ENCODE peak calls at places on chromosomes 5 and 9, in five cellular contexts. One of them, this sample, is unnamed.

GRCh38 chr5:96517294-96517693 is 84.2 kb upstream of the PCSK1 start:
- DNase-seq in omental fat pad: no peak
- DNase-seq in lower lobe of right lung: no peak
- DNase-seq in endothelial cell: no peak
- DNase-seq in breast epithelium: no peak
- DNase-seq in this sample: no peak

GRCh38 chr5:169873642-169874041 is 106.7 kb downstream of the INSYN2B start:
- DNase-seq in omental fat pad: no peak
- DNase-seq in lower lobe of right lung: no peak
- DNase-seq in endothelial cell: no peak
- DNase-seq in breast epithelium: no peak
- DNase-seq in this sample: no peak

GRCh38 chr9:37801287-37801850 is 772 bp downstream of the DCAF10 start:
- DNase-seq in omental fat pad: no peak
- DNase-seq in lower lobe of right lung: peak
- DNase-seq in endothelial cell: peak
- DNase-seq in breast epithelium: no peak
- DNase-seq in this sample: no peak

GRCh38 chr5:59020611-59021285 is 437.9 kb downstream of the RAB3C start:
- DNase-seq in omental fat pad: no peak
- DNase-seq in lower lobe of right lung: no peak
- DNase-seq in endothelial cell: no peak
- DNase-seq in breast epithelium: no peak
- DNase-seq in this sample: no peak

GRCh38 chr9:4662108-4662988 is at the start of gene PLPP6:
- DNase-seq in omental fat pad: peak
- DNase-seq in lower lobe of right lung: peak
- DNase-seq in endothelial cell: peak
- DNase-seq in breast epithelium: peak
- DNase-seq in this sample: peak

GRCh38 chr5:119335261-119335677 is 20.6 kb upstream of the TNFAIP8 start:
- DNase-seq in omental fat pad: no peak
- DNase-seq in lower lobe of right lung: no peak
- DNase-seq in endothelial cell: no peak
- DNase-seq in breast epithelium: no peak
- DNase-seq in this sample: no peak

GRCh38 chr5:132788990-132789886 is 12.2 kb upstream of the SEPTIN8 start:
- DNase-seq in omental fat pad: no peak
- DNase-seq in lower lobe of right lung: no peak
- DNase-seq in endothelial cell: no peak
- DNase-seq in breast epithelium: no peak
- DNase-seq in this sample: no peak

GRCh38 chr9:11618241-11618805 is 1005.5 kb upstream of the PTPRD start:
- DNase-seq in omental fat pad: no peak
- DNase-seq in lower lobe of right lung: no peak
- DNase-seq in endothelial cell: no peak
- DNase-seq in breast epithelium: no peak
- DNase-seq in this sample: no peak

GRCh38 chr9:89260525-89260924 is 50.5 kb upstream of the CKS2 start:
- DNase-seq in omental fat pad: no peak
- DNase-seq in lower lobe of right lung: no peak
- DNase-seq in endothelial cell: no peak
- DNase-seq in breast epithelium: no peak
- DNase-seq in this sample: no peak

GRCh38 chr5:60092671-60093422 is 199.3 kb upstream of the PDE4D start:
- DNase-seq in omental fat pad: no peak
- DNase-seq in lower lobe of right lung: no peak
- DNase-seq in endothelial cell: no peak
- DNase-seq in breast epithelium: no peak
- DNase-seq in this sample: no peak

GRCh38 chr9:76177924-76178323 is 216.3 kb downstream of the RFK start:
- DNase-seq in omental fat pad: no peak
- DNase-seq in lower lobe of right lung: no peak
- DNase-seq in endothelial cell: no peak
- DNase-seq in breast epithelium: no peak
- DNase-seq in this sample: no peak

GRCh38 chr5:43099615-43100014 is 21.1 kb upstream of the ZNF131 start:
- DNase-seq in omental fat pad: no peak
- DNase-seq in lower lobe of right lung: no peak
- DNase-seq in endothelial cell: no peak
- DNase-seq in breast epithelium: no peak
- DNase-seq in this sample: no peak

GRCh38 chr5:151182976-151183375 is 25.4 kb upstream of the ANXA6 start:
- DNase-seq in omental fat pad: no peak
- DNase-seq in lower lobe of right lung: no peak
- DNase-seq in endothelial cell: no peak
- DNase-seq in breast epithelium: no peak
- DNase-seq in this sample: no peak

GRCh38 chr9:110545705-110546104 is 33.8 kb downstream of the SVEP1 start:
- DNase-seq in omental fat pad: no peak
- DNase-seq in lower lobe of right lung: no peak
- DNase-seq in endothelial cell: no peak
- DNase-seq in breast epithelium: peak
- DNase-seq in this sample: no peak

GRCh38 chr9:4146293-4146692 is 153.6 kb downstream of the GLIS3 start:
- DNase-seq in omental fat pad: no peak
- DNase-seq in lower lobe of right lung: no peak
- DNase-seq in endothelial cell: no peak
- DNase-seq in breast epithelium: no peak
- DNase-seq in this sample: no peak

GRCh38 chr5:122880170-122880689 is 34.8 kb downstream of the SNX24 start:
- DNase-seq in omental fat pad: no peak
- DNase-seq in lower lobe of right lung: no peak
- DNase-seq in endothelial cell: no peak
- DNase-seq in breast epithelium: no peak
- DNase-seq in this sample: no peak

GRCh38 chr5:32866138-32866537 is 155.0 kb downstream of the NPR3 start:
- DNase-seq in omental fat pad: no peak
- DNase-seq in lower lobe of right lung: no peak
- DNase-seq in endothelial cell: no peak
- DNase-seq in breast epithelium: no peak
- DNase-seq in this sample: no peak

GRCh38 chr5:172772112-172772906 is 1.3 kb upstream of the DUSP1 start:
- DNase-seq in omental fat pad: peak
- DNase-seq in lower lobe of right lung: peak
- DNase-seq in endothelial cell: peak
- DNase-seq in breast epithelium: peak
- DNase-seq in this sample: peak

GRCh38 chr5:131195696-131196095 is 25.0 kb downstream of the LYRM7 start:
- DNase-seq in omental fat pad: no peak
- DNase-seq in lower lobe of right lung: no peak
- DNase-seq in endothelial cell: no peak
- DNase-seq in breast epithelium: no peak
- DNase-seq in this sample: no peak

GRCh38 chr5:99814311-99815063 is 720.7 kb upstream of the FAM174A start:
- DNase-seq in omental fat pad: no peak
- DNase-seq in lower lobe of right lung: no peak
- DNase-seq in endothelial cell: no peak
- DNase-seq in breast epithelium: no peak
- DNase-seq in this sample: no peak

GRCh38 chr5:66247176-66247960 is 103.3 kb downstream of the SREK1 start:
- DNase-seq in omental fat pad: no peak
- DNase-seq in lower lobe of right lung: no peak
- DNase-seq in endothelial cell: no peak
- DNase-seq in breast epithelium: no peak
- DNase-seq in this sample: no peak

GRCh38 chr5:80255425-80255751 is 460 bp downstream of the SERINC5 start:
- DNase-seq in omental fat pad: no peak
- DNase-seq in lower lobe of right lung: peak
- DNase-seq in endothelial cell: peak
- DNase-seq in breast epithelium: peak
- DNase-seq in this sample: no peak

GRCh38 chr5:44888435-44888834 is 79.7 kb downstream of the MRPS30 start:
- DNase-seq in omental fat pad: no peak
- DNase-seq in lower lobe of right lung: no peak
- DNase-seq in endothelial cell: no peak
- DNase-seq in breast epithelium: no peak
- DNase-seq in this sample: no peak

GRCh38 chr5:62590396-62590795 is 11.8 kb downstream of the LRRC70 start:
- DNase-seq in omental fat pad: no peak
- DNase-seq in lower lobe of right lung: no peak
- DNase-seq in endothelial cell: no peak
- DNase-seq in breast epithelium: no peak
- DNase-seq in this sample: no peak

GRCh38 chr9:4860383-4860782 is 67.6 kb downstream of the RCL1 start:
- DNase-seq in omental fat pad: no peak
- DNase-seq in lower lobe of right lung: no peak
- DNase-seq in endothelial cell: no peak
- DNase-seq in breast epithelium: no peak
- DNase-seq in this sample: no peak

GRCh38 chr5:124444147-124444775 is 302.2 kb downstream of the ZNF608 start:
- DNase-seq in omental fat pad: no peak
- DNase-seq in lower lobe of right lung: no peak
- DNase-seq in endothelial cell: no peak
- DNase-seq in breast epithelium: no peak
- DNase-seq in this sample: no peak

GRCh38 chr9:93194584-93194983 is 10.6 kb downstream of the WNK2 start:
- DNase-seq in omental fat pad: no peak
- DNase-seq in lower lobe of right lung: no peak
- DNase-seq in endothelial cell: no peak
- DNase-seq in breast epithelium: no peak
- DNase-seq in this sample: no peak
- TF ChIP-seq CTCF in omental fat pad: no peak
- TF ChIP-seq CTCF in lower lobe of right lung: no peak
- TF ChIP-seq CTCF in endothelial cell: no peak
- TF ChIP-seq CTCF in breast epithelium: no peak
- TF ChIP-seq CTCF in this sample: no peak

DNA sequence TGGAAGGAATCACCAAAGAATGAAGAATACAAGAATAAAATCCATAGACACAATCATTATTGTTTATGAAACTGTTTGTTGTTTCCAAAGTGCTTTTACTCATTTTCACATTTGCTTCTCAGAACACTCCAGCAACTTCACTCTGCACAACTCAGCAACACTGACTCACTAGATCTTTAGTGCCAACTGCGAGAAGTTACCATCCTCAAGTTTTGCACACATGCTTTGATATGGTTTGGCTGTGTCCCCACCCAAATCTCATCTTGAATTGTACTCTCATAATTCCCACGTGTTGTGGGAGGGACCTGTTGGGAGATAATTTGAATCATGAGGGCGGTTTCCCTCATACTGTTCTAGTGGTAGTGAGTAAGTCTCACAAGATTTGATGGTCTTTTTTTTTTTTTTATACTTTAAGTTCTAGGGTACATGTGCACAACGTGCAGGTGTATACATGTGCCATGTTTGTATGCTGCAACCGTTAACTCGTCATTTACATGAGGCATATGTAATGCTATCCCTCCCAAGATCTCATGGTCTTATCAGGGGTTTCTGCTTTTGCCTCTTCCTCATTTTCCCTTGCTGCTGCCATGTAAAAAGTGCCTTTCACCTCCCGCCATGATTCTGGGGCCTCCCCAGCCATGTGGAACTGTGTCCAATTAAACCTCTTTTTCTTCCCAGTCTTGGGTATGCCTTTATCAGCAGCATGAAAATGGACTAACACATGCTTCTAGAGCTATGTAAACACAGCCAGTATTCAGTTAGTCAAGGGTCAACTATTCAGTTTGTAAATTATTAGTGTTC is 36.9 kb downstream of the CLINT1 start:
- DNase-seq in omental fat pad: no peak
- DNase-seq in lower lobe of right lung: no peak
- DNase-seq in endothelial cell: no peak
- DNase-seq in breast epithelium: no peak
- DNase-seq in this sample: no peak
- TF ChIP-seq CTCF in omental fat pad: no peak
- TF ChIP-seq CTCF in lower lobe of right lung: no peak
- TF ChIP-seq CTCF in endothelial cell: no peak
- TF ChIP-seq CTCF in breast epithelium: no peak
- TF ChIP-seq CTCF in this sample: no peak

GRCh38 chr5:103461223-103461622 is 101.4 kb downstream of the NUDT12 start:
- DNase-seq in omental fat pad: no peak
- DNase-seq in lower lobe of right lung: no peak
- DNase-seq in endothelial cell: no peak
- DNase-seq in breast epithelium: no peak
- DNase-seq in this sample: no peak

GRCh38 chr5:103465891-103466290 is 96.7 kb downstream of the NUDT12 start:
- DNase-seq in omental fat pad: no peak
- DNase-seq in lower lobe of right lung: no peak
- DNase-seq in endothelial cell: no peak
- DNase-seq in breast epithelium: no peak
- DNase-seq in this sample: no peak

GRCh38 chr5:103466494-103466893 is 96.1 kb downstream of the NUDT12 start:
- DNase-seq in omental fat pad: no peak
- DNase-seq in lower lobe of right lung: no peak
- DNase-seq in endothelial cell: no peak
- DNase-seq in breast epithelium: no peak
- DNase-seq in this sample: no peak

GRCh38 chr5:103467831-103468230 is 94.8 kb downstream of the NUDT12 start:
- DNase-seq in omental fat pad: no peak
- DNase-seq in lower lobe of right lung: no peak
- DNase-seq in endothelial cell: no peak
- DNase-seq in breast epithelium: no peak
- DNase-seq in this sample: no peak

GRCh38 chr5:103464801-103465484 is 97.6 kb downstream of the NUDT12 start:
- DNase-seq in omental fat pad: no peak
- DNase-seq in lower lobe of right lung: no peak
- DNase-seq in endothelial cell: no peak
- DNase-seq in breast epithelium: no peak
- DNase-seq in this sample: no peak
- TF ChIP-seq CTCF in omental fat pad: no peak
- TF ChIP-seq CTCF in lower lobe of right lung: no peak
- TF ChIP-seq CTCF in endothelial cell: no peak
- TF ChIP-seq CTCF in breast epithelium: no peak
- TF ChIP-seq CTCF in this sample: no peak

GRCh38 chr5:81838307-81838906 is 87.5 kb upstream of the SSBP2 start:
- DNase-seq in omental fat pad: no peak
- DNase-seq in lower lobe of right lung: no peak
- DNase-seq in endothelial cell: no peak
- DNase-seq in breast epithelium: no peak
- DNase-seq in this sample: no peak
- TF ChIP-seq CTCF in omental fat pad: no peak
- TF ChIP-seq CTCF in lower lobe of right lung: peak
- TF ChIP-seq CTCF in endothelial cell: peak
- TF ChIP-seq CTCF in breast epithelium: no peak
- TF ChIP-seq CTCF in this sample: peak

DNA sequence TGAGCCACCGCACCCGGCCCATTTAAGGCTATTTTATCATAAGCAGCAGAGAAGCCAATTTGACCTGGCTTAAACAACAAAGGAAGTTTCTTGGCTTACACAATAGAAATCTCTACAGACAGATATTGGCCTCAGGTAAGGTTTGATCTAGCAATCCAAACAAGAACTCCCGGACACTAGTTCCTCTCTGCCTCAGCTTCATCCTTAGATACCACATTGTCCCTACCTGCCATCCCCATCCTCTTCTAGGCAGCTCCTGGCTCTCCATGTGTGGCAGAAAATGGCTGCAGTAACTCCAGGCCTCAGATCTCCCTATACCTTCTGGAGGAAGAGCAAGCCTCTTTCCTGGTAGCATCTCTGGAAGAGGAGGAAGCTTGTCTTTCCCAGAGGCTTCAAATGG is 26.8 kb upstream of the AOPEP start:
- DNase-seq in omental fat pad: no peak
- DNase-seq in lower lobe of right lung: no peak
- DNase-seq in endothelial cell: no peak
- DNase-seq in breast epithelium: no peak
- DNase-seq in this sample: no peak
- TF ChIP-seq CTCF in omental fat pad: no peak
- TF ChIP-seq CTCF in lower lobe of right lung: no peak
- TF ChIP-seq CTCF in endothelial cell: no peak
- TF ChIP-seq CTCF in breast epithelium: no peak
- TF ChIP-seq CTCF in this sample: no peak

This sample was measured in D721Med.